ENCODE peak calls at places on chromosomes 12 and 14, in five cellular contexts. N, A, T, L and E are unnamed samples.
A peak's percentile ranks its signal among the peaks of the same experiment; 100 is the strongest.

GRCh38 chr12:85663631-85664030 is 172.6 kb downstream of the RASSF9 start:
- DNase-seq in N (no peak), A (no peak), T (no peak), L (no peak), E (no peak)

GRCh38 chr12:69052613-69053408 is 119.8 kb upstream of the CPM start:
- DNase-seq in N (peak; percentile 83), A (no peak), T (peak; percentile 71), L (peak; percentile 72), E (peak; percentile 84)

GRCh38 chr12:120076651-120077050 is 39.9 kb downstream of the RAB35 start:
- DNase-seq in N (no peak), A (no peak), T (no peak), L (no peak), E (no peak)

GRCh38 chr14:91315844-91316267 is 71.4 kb upstream of the GPR68 start:
- DNase-seq in N (no peak), A (no peak), T (no peak), L (no peak), E (no peak)

GRCh38 chr14:106843951-106844483 is 1317.6 kb downstream of the TMEM121 start:
- DNase-seq in N (no peak), A (no peak), T (no peak), L (no peak), E (no peak)

GRCh38 chr14:100011568-100012325 is 53.5 kb upstream of the EVL start:
- DNase-seq in N (peak; percentile 26), A (no peak), T (no peak), L (no peak), E (no peak)

GRCh38 chr12:1935700-1936378 is 17.4 kb upstream of the CACNA2D4 start:
- DNase-seq in N (no peak), A (no peak), T (no peak), L (no peak), E (peak; percentile 29)

GRCh38 chr12:33757701-33758100 is 264.6 kb upstream of the ALG10 start:
- DNase-seq in N (no peak), A (no peak), T (no peak), L (no peak), E (no peak)

GRCh38 chr12:33828326-33828725 is 194.0 kb upstream of the ALG10 start:
- DNase-seq in N (no peak), A (no peak), T (no peak), L (no peak), E (no peak)

GRCh38 chr12:51401020-51401419 is 9.8 kb upstream of the GALNT6 start:
- DNase-seq in N (no peak), A (no peak), T (no peak), L (no peak), E (peak; percentile 24)

GRCh38 chr12:10397311-10397710 is 7.5 kb upstream of the KLRK1 start:
- DNase-seq in N (no peak), A (no peak), T (no peak), L (no peak), E (no peak)

DNA sequence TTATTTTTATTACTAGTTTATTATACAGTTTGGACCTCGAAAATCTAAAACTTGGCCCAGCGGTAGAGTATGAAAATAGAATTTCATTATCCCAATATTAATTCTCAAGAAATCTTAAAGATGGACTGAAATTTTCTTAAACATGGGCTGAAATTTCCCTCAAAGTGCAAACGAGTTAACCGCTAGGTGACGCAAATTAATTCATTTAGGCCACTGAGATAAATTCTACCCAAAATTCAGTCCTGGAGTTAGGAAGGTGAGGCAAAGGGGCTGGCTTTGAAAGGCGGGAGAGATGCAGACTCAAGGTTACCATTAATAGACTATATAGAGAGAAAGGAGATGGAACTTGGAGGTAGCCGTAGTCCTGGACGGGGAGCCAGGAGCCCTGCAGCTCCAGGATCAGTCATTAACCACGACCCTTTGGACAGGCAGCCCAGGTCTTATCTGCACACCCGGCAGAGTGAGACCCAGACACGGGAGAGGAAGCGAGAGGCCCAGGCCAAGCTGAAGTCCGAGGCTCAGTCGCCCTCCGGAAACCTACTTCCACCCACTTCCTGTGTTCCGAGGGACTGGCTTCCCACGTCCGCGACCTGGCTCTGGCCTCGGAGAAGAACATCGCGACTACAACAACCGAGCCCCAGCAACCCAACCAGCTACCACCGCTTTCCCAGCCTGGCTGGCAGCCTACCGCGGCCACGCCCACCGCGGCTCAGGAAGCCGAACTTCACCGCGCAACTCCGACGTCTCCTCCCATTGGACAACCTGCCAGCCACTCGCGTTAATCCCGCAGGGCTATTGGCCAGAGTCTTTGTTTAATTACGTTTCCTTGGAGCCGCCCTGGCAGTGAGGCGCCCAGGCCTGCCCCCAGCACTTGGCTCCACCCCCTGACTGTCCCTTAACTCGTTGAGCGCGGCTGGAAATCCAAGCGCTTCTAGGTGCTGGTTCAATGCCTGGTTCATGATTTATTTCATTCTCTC is at the start of gene EFCAB11:
- DNase-seq in N (peak; percentile 98), A (peak; percentile 96), T (peak; percentile 96), L (peak; percentile 99), E (peak; percentile 99)
- H4K8ac ChIP-seq in N (peak within 1 kb of the TSS; percentile 79), A (no peak within 1 kb of the TSS), T (no peak within 1 kb of the TSS), L (peak within 1 kb of the TSS; percentile 83), E (no peak within 1 kb of the TSS)

GRCh38 chr14:24194186-24194872 is 912 bp downstream of the TM9SF1 start:
- DNase-seq in N (no peak), A (no peak), T (no peak), L (peak; percentile 6), E (no peak)

GRCh38 chr14:24192933-24193332 is 2.3 kb downstream of the TM9SF1 start:
- DNase-seq in N (no peak), A (no peak), T (no peak), L (no peak), E (no peak)

GRCh38 chr14:24196071-24197061 is 1.1 kb upstream of the TM9SF1 start:
- DNase-seq in N (peak; percentile 22), A (no peak), T (no peak), L (peak; percentile 46), E (no peak)

GRCh38 chr14:24195186-24196070 is at the start of gene TM9SF1:
- DNase-seq in N (peak; percentile 87), A (peak; percentile 71), T (peak; percentile 83), L (peak; percentile 91), E (peak; percentile 89)

DNA sequence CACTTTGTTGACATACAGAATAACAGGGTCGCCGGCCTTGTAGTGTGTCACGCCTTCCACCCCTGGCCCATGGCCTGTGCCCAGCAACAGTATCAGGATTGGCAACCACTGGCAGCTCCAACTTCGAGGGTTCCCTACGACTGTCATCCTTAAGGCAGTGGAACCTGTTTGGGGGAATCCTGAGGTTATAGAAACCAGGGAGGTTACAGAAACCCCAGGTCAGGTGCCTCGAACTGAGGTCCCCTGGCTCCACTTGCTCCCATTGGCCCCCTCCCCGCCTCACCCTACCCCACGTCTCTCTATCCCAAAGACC is 412 bp downstream of the TM9SF1 start:
- DNase-seq in N (no peak), A (no peak), T (no peak), L (no peak), E (no peak)
- H2BK120ac ChIP-seq in N (peak overlapping the region; percentile 76), A (no peak overlapping the region), T (no peak overlapping the region), L (peak overlapping the region; percentile 94), E (no peak overlapping the region)

GRCh38 chr14:88546621-88547385 is 8.0 kb downstream of the PTPN21 start:
- DNase-seq in N (peak; percentile 83), A (no peak), T (no peak), L (peak; percentile 47), E (no peak)
- H4K8ac ChIP-seq in N (no peak overlapping the region), A (no peak overlapping the region), T (no peak overlapping the region), L (no peak overlapping the region), E (no peak overlapping the region)

GRCh38 chr14:96893966-96894622 is 96.9 kb downstream of the VRK1 start:
- DNase-seq in N (no peak), A (no peak), T (no peak), L (no peak), E (no peak)

GRCh38 chr14:96894966-96895365 is 97.8 kb downstream of the VRK1 start:
- DNase-seq in N (peak; percentile 28), A (no peak), T (no peak), L (peak; percentile 17), E (no peak)

GRCh38 chr14:96888158-96888557 is 91.0 kb downstream of the VRK1 start:
- DNase-seq in N (no peak), A (no peak), T (no peak), L (no peak), E (no peak)

GRCh38 chr14:96888593-96888992 is 91.4 kb downstream of the VRK1 start:
- DNase-seq in N (no peak), A (peak; percentile 41), T (no peak), L (no peak), E (no peak)

GRCh38 chr14:96889091-96889490 is 91.9 kb downstream of the VRK1 start:
- DNase-seq in N (no peak), A (no peak), T (no peak), L (no peak), E (no peak)
- H2BK120ac ChIP-seq in N (no peak overlapping the region), A (no peak overlapping the region), T (no peak overlapping the region), L (no peak overlapping the region), E (no peak overlapping the region)

DNA sequence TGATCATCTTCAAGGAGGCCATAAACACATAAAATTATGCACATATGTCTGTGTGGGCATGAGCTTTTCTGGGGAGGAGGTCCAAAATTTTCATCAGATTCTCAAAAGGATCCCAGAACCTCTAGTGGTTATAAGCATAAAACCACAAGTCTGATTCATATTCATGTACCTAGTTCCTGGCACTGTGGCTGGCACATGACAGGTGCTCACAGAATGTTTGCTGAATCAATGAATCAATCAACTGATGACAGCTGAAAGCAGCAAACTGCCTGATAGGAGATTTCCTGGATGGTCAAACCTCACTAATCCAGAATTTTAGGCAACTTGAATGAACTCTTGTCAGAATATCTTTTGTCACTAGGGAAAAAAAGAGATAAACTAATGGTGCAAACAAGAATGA is 13.5 kb upstream of the CMKLR1 start:
- DNase-seq in N (no peak), A (no peak), T (no peak), L (no peak), E (no peak)
- H4K8ac ChIP-seq in N (no peak overlapping the region), A (no peak overlapping the region), T (no peak overlapping the region), L (no peak overlapping the region), E (no peak overlapping the region)

DNA sequence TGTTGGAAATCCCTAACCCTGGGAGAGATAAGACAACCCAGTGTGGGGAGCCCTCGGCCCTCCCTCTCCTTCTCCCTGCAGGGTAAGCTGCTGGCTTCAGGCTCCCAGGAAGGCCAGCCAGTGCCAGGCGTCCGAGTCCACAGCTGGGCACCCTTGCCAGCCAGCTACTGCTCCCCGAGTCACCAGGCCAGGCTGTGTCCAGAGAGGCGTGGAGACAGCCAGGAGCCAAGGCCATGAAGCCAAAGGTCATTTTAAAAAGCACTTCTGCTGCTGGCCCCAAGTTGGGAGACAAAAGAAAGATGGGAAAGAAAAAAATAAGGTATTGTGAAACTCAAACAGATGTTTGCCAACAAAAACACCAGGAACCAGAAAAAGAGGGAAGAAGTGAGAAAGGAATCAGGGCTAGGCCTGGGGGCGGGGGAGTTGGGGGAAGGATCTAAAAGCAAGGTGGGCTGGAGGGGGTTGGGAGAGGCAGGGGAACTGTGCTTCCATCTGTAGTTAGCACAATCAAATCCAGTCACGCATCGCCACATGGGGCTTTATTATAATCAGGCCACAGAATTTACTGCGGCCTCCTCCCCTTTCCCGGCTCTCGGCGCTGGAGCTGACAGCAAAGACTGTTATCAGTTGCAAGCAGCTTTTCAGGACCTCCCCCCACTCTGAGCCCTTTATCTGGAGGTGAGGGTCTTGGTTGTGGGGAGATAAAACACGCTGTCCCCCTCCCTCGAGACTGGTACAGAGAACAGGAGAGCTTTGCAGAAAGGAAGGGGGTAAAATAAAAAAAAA is 33.5 kb downstream of the RBM19 start:
- DNase-seq in N (peak; percentile 2), A (no peak), T (no peak), L (peak; percentile 8), E (no peak)
- H2BK120ac ChIP-seq in N (no peak overlapping the region), A (peak overlapping the region; percentile 43), T (no peak overlapping the region), L (no peak overlapping the region), E (no peak overlapping the region)

GRCh38 chr14:102574840-102575478 is 17.5 kb upstream of the RCOR1 start:
- DNase-seq in N (no peak), A (no peak), T (no peak), L (peak; percentile 51), E (peak; percentile 84)
- H4K8ac ChIP-seq in N (peak overlapping the region; percentile 39), A (no peak overlapping the region), T (peak overlapping the region; percentile 17), L (peak overlapping the region; percentile 1), E (no peak overlapping the region)

GRCh38 chr14:81220767-81221578 is at the start of gene GTF2A1:
- DNase-seq in N (peak; percentile 96), A (peak; percentile 94), T (peak; percentile 89), L (peak; percentile 97), E (peak; percentile 97)
- H2BK120ac ChIP-seq in N (peak within 1 kb of the TSS; percentile 98), A (no peak within 1 kb of the TSS), T (peak within 1 kb of the TSS; percentile 82), L (peak within 1 kb of the TSS; percentile 98), E (peak within 1 kb of the TSS; percentile 88)